ENCODE peak calls at places on chromosomes 5 and 9, in eight cellular contexts. O is T-cell, W is lower leg skin, S is EL, J is AG09319, K is amniotic stem cell, C is pulmonary artery endothelial cell, I is HTR-8/SVneo. H is an unnamed sample.

GRCh38 chr5:173238312-173239232 is 3.6 kb upstream of the NKX2-5 start:
- DNase-seq in O (no peak), W (no peak), S (peak), J (no peak), K (no peak), C (no peak), I (peak), H (no peak)

GRCh38 chr9:134353539-134353938 is 27.3 kb downstream of the RXRA start:
- DNase-seq in O (no peak), W (no peak), S (no peak), J (no peak), K (no peak), C (no peak), I (no peak), H (no peak)

GRCh38 chr5:144333336-144333920 is 162.8 kb downstream of the KCTD16 start:
- DNase-seq in O (no peak), W (no peak), S (no peak), J (no peak), K (no peak), C (no peak), I (no peak), H (no peak)

GRCh38 chr5:137143244-137143605 is 355.9 kb downstream of the SPOCK1 start:
- DNase-seq in O (no peak), W (no peak), S (no peak), J (no peak), K (no peak), C (no peak), I (no peak), H (no peak)

GRCh38 chr9:110700953-110701352 is 32.4 kb downstream of the MUSK start:
- DNase-seq in O (no peak), W (no peak), S (peak), J (no peak), K (peak), C (no peak), I (peak), H (no peak)

GRCh38 chr9:114216976-114217375 is 61.6 kb downstream of the COL27A1 start:
- DNase-seq in O (no peak), W (no peak), S (peak), J (no peak), K (no peak), C (no peak), I (no peak), H (no peak)

GRCh38 chr5:4212981-4213819 is 617.6 kb downstream of the IRX1 start:
- DNase-seq in O (no peak), W (no peak), S (no peak), J (no peak), K (no peak), C (no peak), I (no peak), H (no peak)

GRCh38 chr5:158725223-158725825 is 374.4 kb downstream of the EBF1 start:
- DNase-seq in O (no peak), W (no peak), S (no peak), J (no peak), K (no peak), C (no peak), I (no peak), H (no peak)

GRCh38 chr5:3349704-3350565 is 245.7 kb upstream of the IRX1 start:
- DNase-seq in O (no peak), W (peak), S (no peak), J (no peak), K (no peak), C (no peak), I (no peak), H (no peak)

GRCh38 chr9:4301302-4301701 is 1.4 kb upstream of the GLIS3 start:
- DNase-seq in O (no peak), W (no peak), S (peak), J (peak), K (no peak), C (no peak), I (no peak), H (no peak)

GRCh38 chr9:111645806-111646205 is 14.7 kb downstream of the DNAJC25 start:
- DNase-seq in O (no peak), W (no peak), S (no peak), J (no peak), K (no peak), C (no peak), I (no peak), H (no peak)

GRCh38 chr5:58786035-58786434 is 203.2 kb downstream of the RAB3C start:
- DNase-seq in O (no peak), W (no peak), S (no peak), J (no peak), K (no peak), C (no peak), I (no peak), H (no peak)

GRCh38 chr5:180785794-180786221 is 16.8 kb downstream of the MGAT1 start:
- DNase-seq in O (no peak), W (peak), S (peak), J (peak), K (peak), C (no peak), I (no peak), H (peak)

GRCh38 chr5:154267516-154267915 is 77.0 kb downstream of the GALNT10 start:
- DNase-seq in O (no peak), W (no peak), S (peak), J (no peak), K (no peak), C (no peak), I (no peak), H (no peak)

GRCh38 chr5:93611900-93612898 is 29.2 kb downstream of the NR2F1 start:
- DNase-seq in O (no peak), W (no peak), S (peak), J (no peak), K (no peak), C (no peak), I (peak), H (no peak)

GRCh38 chr9:93346240-93347112 is 105.0 kb upstream of the FAM120A start:
- DNase-seq in O (no peak), W (no peak), S (no peak), J (no peak), K (no peak), C (no peak), I (no peak), H (no peak)

GRCh38 chr5:17305964-17306725 is 88.7 kb downstream of the BASP1 start:
- DNase-seq in O (no peak), W (peak), S (peak), J (no peak), K (no peak), C (no peak), I (peak), H (no peak)

GRCh38 chr9:11794984-11795383 is 898.2 kb upstream of the TYRP1 start:
- DNase-seq in O (no peak), W (no peak), S (no peak), J (no peak), K (no peak), C (no peak), I (no peak), H (no peak)

GRCh38 chr5:55820488-55820887 is 30.7 kb upstream of the IL31RA start:
- DNase-seq in O (no peak), W (no peak), S (no peak), J (no peak), K (no peak), C (no peak), I (peak), H (no peak)

GRCh38 chr9:27247756-27248155 is 49.2 kb downstream of the EQTN start:
- DNase-seq in O (no peak), W (peak), S (peak), J (peak), K (peak), C (no peak), I (peak), H (peak)

GRCh38 chr5:67908145-67908765 is 307.3 kb upstream of the PIK3R1 start:
- DNase-seq in O (no peak), W (no peak), S (no peak), J (no peak), K (no peak), C (no peak), I (no peak), H (no peak)

GRCh38 chr5:80569961-80570786 is at the start of gene ANKRD34B:
- DNase-seq in O (no peak), W (no peak), S (peak), J (no peak), K (no peak), C (no peak), I (peak), H (peak)

GRCh38 chr5:80231243-80231642 is 24.6 kb downstream of the SERINC5 start:
- DNase-seq in O (no peak), W (no peak), S (peak), J (no peak), K (no peak), C (no peak), I (peak), H (no peak)

GRCh38 chr5:89707891-89708290 is 701.7 kb downstream of the CETN3 start:
- DNase-seq in O (no peak), W (no peak), S (no peak), J (no peak), K (no peak), C (no peak), I (no peak), H (no peak)

GRCh38 chr5:173984218-173984617 is 4.8 kb upstream of the C5orf47 start:
- DNase-seq in O (no peak), W (no peak), S (peak), J (no peak), K (no peak), C (no peak), I (no peak), H (no peak)

GRCh38 chr5:142703153-142703552 is 17.3 kb upstream of the FGF1 start:
- DNase-seq in O (no peak), W (no peak), S (no peak), J (no peak), K (no peak), C (no peak), I (no peak), H (no peak)

GRCh38 chr9:3508531-3509374 is 17.0 kb downstream of the RFX3 start:
- DNase-seq in O (no peak), W (no peak), S (no peak), J (no peak), K (no peak), C (no peak), I (no peak), H (no peak)

GRCh38 chr5:57780306-57780958 is 297.8 kb upstream of the ACTBL2 start:
- DNase-seq in O (no peak), W (no peak), S (peak), J (no peak), K (no peak), C (peak), I (no peak), H (no peak)

GRCh38 chr9:121862371-121862970 is 211.0 kb downstream of the DAB2IP start:
- DNase-seq in O (no peak), W (no peak), S (no peak), J (no peak), K (no peak), C (no peak), I (no peak), H (no peak)